ENCODE peak calls at places on chromosomes 3 and 15, in seven cellular contexts. T, C, K, D, Q, R and F are unnamed samples.

GRCh38 chr3:426056-426455 is 229.5 kb downstream of the CHL1 start:
- DNase-seq in T (peak), C (no peak), K (no peak), D (no peak), Q (no peak), R (no peak), F (no peak)

GRCh38 chr3:126102011-126102410 is 18.1 kb upstream of the SLC41A3 start:
- DNase-seq in T (no peak), C (no peak), K (no peak), D (no peak), Q (no peak), R (no peak), F (no peak)

GRCh38 chr3:179672918-179673317 is 20.1 kb downstream of the USP13 start:
- DNase-seq in T (no peak), C (peak), K (no peak), D (no peak), Q (no peak), R (no peak), F (no peak)

GRCh38 chr3:31875437-31875836 is 105.6 kb downstream of the OSBPL10 start:
- DNase-seq in T (no peak), C (no peak), K (no peak), D (no peak), Q (no peak), R (no peak), F (no peak)

GRCh38 chr3:184110316-184110725 is 13.5 kb downstream of the HTR3E start:
- DNase-seq in T (peak), C (no peak), K (peak), D (no peak), Q (peak), R (peak), F (peak)

GRCh38 chr3:187076297-187076696 is 63.0 kb downstream of the RPL39L start:
- DNase-seq in T (no peak), C (no peak), K (no peak), D (no peak), Q (no peak), R (no peak), F (no peak)

GRCh38 chr3:57100046-57100695 is 39.7 kb downstream of the SPATA12 start:
- DNase-seq in T (peak), C (peak), K (peak), D (no peak), Q (peak), R (peak), F (peak)

GRCh38 chr3:152139651-152140050 is 129.1 kb upstream of the MBNL1 start:
- DNase-seq in T (no peak), C (no peak), K (no peak), D (no peak), Q (no peak), R (no peak), F (no peak)

GRCh38 chr3:16168211-16168610 is 6.3 kb upstream of the GALNT15 start:
- DNase-seq in T (no peak), C (no peak), K (no peak), D (no peak), Q (no peak), R (no peak), F (no peak)

GRCh38 chr3:130748520-130748919 is 1.9 kb upstream of the PIK3R4 start:
- DNase-seq in T (no peak), C (no peak), K (no peak), D (no peak), Q (peak), R (no peak), F (no peak)

GRCh38 chr15:25582886-25583285 is 144.1 kb upstream of the UBE3A start:
- DNase-seq in T (no peak), C (no peak), K (no peak), D (no peak), Q (no peak), R (no peak), F (no peak)

GRCh38 chr3:55626284-55626675 is 139.2 kb upstream of the WNT5A start:
- DNase-seq in T (no peak), C (no peak), K (no peak), D (no peak), Q (no peak), R (no peak), F (no peak)
- TF ChIP-seq CTCF in T (no peak), C (no peak), K (no peak), D (no peak), Q (no peak), R (no peak), F (no peak)

GRCh38 chr3:159829056-159829995 is 159.3 kb upstream of the IL12A start:
- DNase-seq in T (peak), C (peak), K (peak), D (peak), Q (peak), R (peak), F (peak)

GRCh38 chr3:159831466-159831865 is 157.2 kb upstream of the IL12A start:
- DNase-seq in T (no peak), C (no peak), K (no peak), D (no peak), Q (no peak), R (no peak), F (no peak)

GRCh38 chr3:159825216-159825854 is 163.3 kb upstream of the IL12A start:
- DNase-seq in T (no peak), C (no peak), K (no peak), D (no peak), Q (peak), R (no peak), F (peak)

GRCh38 chr3:159830523-159831151 is 158.0 kb upstream of the IL12A start:
- DNase-seq in T (peak), C (no peak), K (peak), D (no peak), Q (no peak), R (peak), F (peak)

DNA sequence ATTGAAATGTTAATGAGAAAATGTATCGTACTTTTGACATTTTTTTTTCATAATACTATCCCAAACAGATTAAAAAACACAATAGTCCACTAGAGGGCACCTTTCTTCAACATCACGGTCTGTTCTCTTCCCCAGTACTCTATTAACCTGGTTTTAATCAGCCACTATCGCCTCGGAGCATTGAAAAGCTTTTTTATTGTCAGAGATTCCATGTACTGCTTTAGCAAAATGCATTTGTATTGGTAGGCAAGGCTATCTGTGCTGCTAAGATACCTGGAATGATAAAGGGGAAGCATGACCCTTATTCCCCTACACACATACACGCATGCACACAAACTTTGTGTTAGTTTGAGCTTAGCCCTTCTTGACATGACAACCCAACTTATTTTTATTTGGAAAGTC is 160.1 kb upstream of the IL12A start:
- DNase-seq in T (peak), C (peak), K (peak), D (no peak), Q (peak), R (peak), F (peak)
- TF ChIP-seq CTCF in T (peak), C (peak), K (peak), D (peak), Q (peak), R (peak), F (peak)

GRCh38 chr15:23069496-23070166 is 30.3 kb upstream of the TUBGCP5 start:
- DNase-seq in T (no peak), C (peak), K (no peak), D (no peak), Q (no peak), R (no peak), F (no peak)
- TF ChIP-seq CTCF in T (peak), C (peak), K (peak), D (no peak), Q (no peak), R (no peak), F (peak)

GRCh38 chr15:66405605-66406004 is 18.9 kb downstream of the MAP2K1 start:
- DNase-seq in T (peak), C (no peak), K (no peak), D (no peak), Q (peak), R (peak), F (no peak)

GRCh38 chr15:66404122-66404521 is 17.4 kb downstream of the MAP2K1 start:
- DNase-seq in T (no peak), C (no peak), K (no peak), D (no peak), Q (no peak), R (no peak), F (no peak)

GRCh38 chr15:66405007-66405406 is 18.3 kb downstream of the MAP2K1 start:
- DNase-seq in T (no peak), C (no peak), K (no peak), D (no peak), Q (no peak), R (no peak), F (no peak)

GRCh38 chr15:66403323-66403722 is 16.6 kb downstream of the MAP2K1 start:
- DNase-seq in T (no peak), C (no peak), K (no peak), D (no peak), Q (no peak), R (no peak), F (no peak)

DNA sequence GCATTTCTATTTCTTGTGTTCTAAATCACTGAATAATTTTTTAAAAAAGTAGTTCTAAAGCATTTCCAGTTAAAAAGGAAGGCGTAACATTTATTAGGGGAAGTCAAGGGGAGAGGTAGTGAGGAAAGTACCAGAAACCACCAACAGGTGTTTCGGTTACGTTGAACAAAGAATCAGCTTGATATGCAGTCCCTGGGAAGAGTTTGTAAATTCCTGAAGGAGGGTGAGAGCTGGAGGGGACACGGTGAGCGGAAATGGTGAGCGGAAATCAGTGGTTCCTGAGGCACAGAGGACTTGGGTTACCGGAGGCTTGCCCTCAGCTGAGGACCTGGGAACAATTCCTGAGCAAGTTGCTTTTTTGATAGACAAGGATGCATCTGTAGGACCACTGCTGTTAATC is 17.8 kb downstream of the MAP2K1 start:
- DNase-seq in T (no peak), C (no peak), K (no peak), D (no peak), Q (no peak), R (no peak), F (no peak)
- TF ChIP-seq CTCF in T (no peak), C (no peak), K (no peak), D (no peak), Q (no peak), R (no peak), F (no peak)

GRCh38 chr3:168864107-168865021 is 768.6 kb upstream of the GOLIM4 start:
- DNase-seq in T (no peak), C (no peak), K (no peak), D (no peak), Q (no peak), R (no peak), F (no peak)

GRCh38 chr3:168860592-168860991 is 764.9 kb upstream of the GOLIM4 start:
- DNase-seq in T (no peak), C (no peak), K (no peak), D (no peak), Q (no peak), R (no peak), F (no peak)

GRCh38 chr3:168863561-168863960 is 767.8 kb upstream of the GOLIM4 start:
- DNase-seq in T (no peak), C (no peak), K (no peak), D (no peak), Q (no peak), R (no peak), F (no peak)

GRCh38 chr3:168862466-168862865 is 766.7 kb upstream of the GOLIM4 start:
- DNase-seq in T (no peak), C (no peak), K (no peak), D (no peak), Q (no peak), R (no peak), F (no peak)

GRCh38 chr3:168865022-168865551 is 769.4 kb upstream of the GOLIM4 start:
- DNase-seq in T (peak), C (peak), K (peak), D (no peak), Q (peak), R (peak), F (peak)
- TF ChIP-seq CTCF in T (peak), C (peak), K (peak), D (peak), Q (peak), R (peak), F (peak)

GRCh38 chr3:64167346-64167745 is 57.9 kb downstream of the PRICKLE2 start:
- DNase-seq in T (no peak), C (no peak), K (no peak), D (no peak), Q (no peak), R (no peak), F (peak)

GRCh38 chr3:64167868-64168267 is 57.4 kb downstream of the PRICKLE2 start:
- DNase-seq in T (no peak), C (no peak), K (no peak), D (no peak), Q (no peak), R (no peak), F (no peak)

GRCh38 chr3:64164309-64164708 is 61.0 kb downstream of the PRICKLE2 start:
- DNase-seq in T (no peak), C (no peak), K (peak), D (no peak), Q (no peak), R (no peak), F (no peak)

GRCh38 chr3:64163755-64164148 is 61.5 kb downstream of the PRICKLE2 start:
- DNase-seq in T (peak), C (peak), K (peak), D (no peak), Q (peak), R (peak), F (peak)

GRCh38 chr3:64166584-64167155 is 58.6 kb downstream of the PRICKLE2 start:
- DNase-seq in T (no peak), C (no peak), K (no peak), D (no peak), Q (peak), R (no peak), F (no peak)
- TF ChIP-seq CTCF in T (peak), C (no peak), K (peak), D (no peak), Q (peak), R (peak), F (no peak)

GRCh38 chr15:92168284-92168683 is 225.4 kb upstream of the ST8SIA2 start:
- DNase-seq in T (no peak), C (no peak), K (no peak), D (no peak), Q (no peak), R (no peak), F (no peak)
- TF ChIP-seq CTCF in T (no peak), C (no peak), K (no peak), D (no peak), Q (no peak), R (no peak), F (no peak)

GRCh38 chr15:100385300-100385699 is 43.5 kb upstream of the ADAMTS17 start:
- DNase-seq in T (no peak), C (no peak), K (no peak), D (no peak), Q (no peak), R (no peak), F (no peak)

GRCh38 chr15:100383302-100384107 is 41.7 kb upstream of the ADAMTS17 start:
- DNase-seq in T (peak), C (peak), K (no peak), D (no peak), Q (peak), R (peak), F (peak)

GRCh38 chr15:100384108-100384410 is 42.3 kb upstream of the ADAMTS17 start:
- DNase-seq in T (no peak), C (no peak), K (no peak), D (no peak), Q (no peak), R (no peak), F (no peak)
- TF ChIP-seq CTCF in T (no peak), C (peak), K (no peak), D (peak), Q (no peak), R (no peak), F (no peak)

DNA sequence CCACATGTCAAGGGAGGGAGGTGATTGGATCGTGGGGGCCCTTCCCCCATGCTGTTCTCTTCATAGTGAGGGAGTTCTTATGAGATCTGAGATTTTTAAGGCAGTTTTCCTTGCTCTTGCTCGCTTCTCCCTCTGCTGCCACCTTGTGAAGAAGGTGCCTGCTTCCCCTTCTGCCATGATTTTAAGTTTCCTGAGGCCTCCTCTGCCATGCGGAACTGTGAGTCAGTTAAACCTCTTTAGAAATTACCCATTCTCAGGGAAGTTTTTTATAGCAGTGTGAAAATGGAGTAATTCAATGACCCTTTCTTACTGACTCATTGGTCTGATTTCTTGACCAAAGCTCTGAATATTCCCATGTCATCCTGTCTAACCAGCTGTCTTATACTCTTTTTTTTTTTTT is 484.4 kb upstream of the TPRG1 start:
- DNase-seq in T (peak), C (no peak), K (peak), D (no peak), Q (peak), R (peak), F (peak)
- TF ChIP-seq CTCF in T (peak), C (no peak), K (peak), D (no peak), Q (peak), R (peak), F (no peak)

DNA sequence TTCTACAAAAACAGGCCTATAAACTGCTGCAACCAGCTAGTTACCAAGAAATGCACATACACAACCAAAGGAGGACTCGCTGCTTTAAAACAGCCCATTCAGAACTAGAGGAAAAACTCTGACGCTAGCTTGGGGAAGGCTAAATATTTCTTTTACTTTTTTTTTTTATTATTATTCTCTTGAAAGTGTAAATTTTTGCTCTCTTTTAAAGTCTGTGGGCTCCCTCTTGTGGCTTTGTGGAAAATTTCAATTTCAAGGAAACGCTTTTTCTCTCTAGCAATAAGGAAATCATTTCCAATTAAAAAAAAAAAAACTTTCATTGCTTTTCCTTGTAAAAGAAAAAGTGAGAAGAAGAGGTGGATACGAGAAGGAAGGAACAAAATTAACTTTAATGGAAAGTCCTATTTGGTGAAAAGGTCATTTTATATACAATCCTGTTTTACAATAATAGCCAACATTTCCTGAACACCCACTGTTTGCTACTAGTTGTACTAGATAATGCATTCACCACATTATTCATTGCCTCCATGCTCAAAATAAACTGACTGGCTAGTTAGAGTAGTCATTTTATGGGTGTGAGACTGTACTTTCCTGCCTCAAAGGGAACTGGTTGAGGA is 51.2 kb upstream of the SAMMSON start:
- DNase-seq in T (peak), C (peak), K (peak), D (no peak), Q (peak), R (peak), F (peak)
- TF ChIP-seq CTCF in T (peak), C (peak), K (peak), D (peak), Q (peak), R (peak), F (peak)